ENCODE peak calls at places on chromosomes 12 and 14, in six cellular contexts. P is T-helper 2 cell, A is SW 1271, F is AG10803, M is MV-4-11, O is anterior cingulate cortex. T is an unnamed sample.
A peak's percentile ranks its signal among the peaks of the same experiment; 100 is the strongest.

GRCh38 chr12:73424484-73424883 is 1113.2 kb upstream of the ATXN7L3B start:
- DNase-seq in A (no peak), M (no peak), O (no peak), P (no peak), F (no peak), T (no peak)

GRCh38 chr12:131390408-131391100 is 320.3 kb upstream of the SFSWAP start:
- DNase-seq in A (no peak), F (no peak), O (peak; percentile 4), M (no peak), P (no peak), T (peak; percentile 86)

GRCh38 chr12:74922117-74922516 is 287.5 kb downstream of the KCNC2 start:
- DNase-seq in M (no peak), A (no peak), F (no peak), P (no peak), O (no peak), T (no peak)

GRCh38 chr12:104733717-104734175 is 224.3 kb downstream of the SLC41A2 start:
- DNase-seq in A (no peak), F (no peak), O (no peak), P (peak; percentile 89), M (peak; percentile 16), T (peak; percentile 66)

GRCh38 chr12:108793756-108794441 is 62.6 kb upstream of the CORO1C start:
- DNase-seq in P (no peak), A (no peak), M (no peak), O (no peak), F (no peak), T (no peak)

GRCh38 chr14:54777395-54777794 is 125.2 kb downstream of the GCH1 start:
- DNase-seq in F (no peak), M (no peak), P (no peak), A (no peak), O (no peak), T (no peak)

GRCh38 chr12:110917467-110917866 is 2.9 kb downstream of the MYL2 start:
- DNase-seq in P (no peak), O (no peak), A (peak; percentile 91), F (peak; percentile 26), M (no peak), T (no peak)

GRCh38 chr12:106160915-106161314 is 22.2 kb upstream of the NUAK1 start:
- DNase-seq in M (no peak), A (no peak), O (no peak), P (no peak), F (no peak), T (no peak)

GRCh38 chr12:57005980-57006808 is at the start of gene ZBTB39:
- DNase-seq in F (peak; percentile 53), O (peak; percentile 50), P (peak; percentile 78), M (peak; percentile 28), A (peak; percentile 42), T (peak; percentile 98)

GRCh38 chr12:76899522-76899921 is 20.7 kb upstream of the CSRP2 start:
- DNase-seq in P (no peak), F (no peak), O (no peak), M (no peak), A (no peak), T (no peak)